ENCODE peak calls at places on chromosomes 6 and 20, in ten cellular contexts. One of them, this sample, is unnamed.

GRCh38 chr20:57379263-57379647 is 11.9 kb upstream of the RBM38 start:
- DNase-seq in glutamatergic neuron: no peak
- DNase-seq in GM04504: no peak
- DNase-seq in activated CD8-positive, alpha-beta memory T cell treated with anti-CD3 and anti-CD28 coated beads for 48 hours: no peak
- DNase-seq in Right ventricle myocardium superior: no peak
- DNase-seq in NCI-H1436: no peak
- DNase-seq in omental fat pad: no peak
- DNase-seq in nucleus accumbens: no peak
- DNase-seq in naive B cell: no peak
- DNase-seq in CD8-positive, alpha-beta memory T cell: no peak
- DNase-seq in this sample: no peak

GRCh38 chr6:161356167-161356844 is 82.4 kb upstream of the AGPAT4 start:
- DNase-seq in NCI-H1436: no peak
- DNase-seq in naive B cell: no peak
- DNase-seq in GM04504: no peak
- DNase-seq in omental fat pad: no peak
- DNase-seq in nucleus accumbens: no peak
- DNase-seq in activated CD8-positive, alpha-beta memory T cell treated with anti-CD3 and anti-CD28 coated beads for 48 hours: no peak
- DNase-seq in glutamatergic neuron: no peak
- DNase-seq in Right ventricle myocardium superior: no peak
- DNase-seq in CD8-positive, alpha-beta memory T cell: no peak
- DNase-seq in this sample: no peak

GRCh38 chr6:44530910-44531234 is 143.4 kb downstream of the CDC5L start:
- DNase-seq in CD8-positive, alpha-beta memory T cell: no peak
- DNase-seq in naive B cell: no peak
- DNase-seq in nucleus accumbens: no peak
- DNase-seq in GM04504: no peak
- DNase-seq in activated CD8-positive, alpha-beta memory T cell treated with anti-CD3 and anti-CD28 coated beads for 48 hours: no peak
- DNase-seq in Right ventricle myocardium superior: no peak
- DNase-seq in omental fat pad: no peak
- DNase-seq in NCI-H1436: no peak
- DNase-seq in glutamatergic neuron: no peak
- DNase-seq in this sample: no peak

GRCh38 chr6:132505158-132505557 is 7.8 kb downstream of the STX7 start:
- DNase-seq in GM04504: no peak
- DNase-seq in omental fat pad: no peak
- DNase-seq in activated CD8-positive, alpha-beta memory T cell treated with anti-CD3 and anti-CD28 coated beads for 48 hours: no peak
- DNase-seq in Right ventricle myocardium superior: no peak
- DNase-seq in naive B cell: no peak
- DNase-seq in NCI-H1436: no peak
- DNase-seq in CD8-positive, alpha-beta memory T cell: no peak
- DNase-seq in nucleus accumbens: no peak
- DNase-seq in glutamatergic neuron: no peak
- DNase-seq in this sample: no peak

GRCh38 chr6:1262704-1263038 is 49.2 kb upstream of the FOXQ1 start:
- DNase-seq in nucleus accumbens: no peak
- DNase-seq in naive B cell: no peak
- DNase-seq in glutamatergic neuron: no peak
- DNase-seq in GM04504: no peak
- DNase-seq in Right ventricle myocardium superior: no peak
- DNase-seq in NCI-H1436: no peak
- DNase-seq in CD8-positive, alpha-beta memory T cell: no peak
- DNase-seq in omental fat pad: no peak
- DNase-seq in activated CD8-positive, alpha-beta memory T cell treated with anti-CD3 and anti-CD28 coated beads for 48 hours: no peak
- DNase-seq in this sample: no peak

GRCh38 chr6:134323698-134324097 is 5.8 kb upstream of the SGK1 start:
- DNase-seq in GM04504: no peak
- DNase-seq in CD8-positive, alpha-beta memory T cell: no peak
- DNase-seq in glutamatergic neuron: no peak
- DNase-seq in Right ventricle myocardium superior: no peak
- DNase-seq in nucleus accumbens: no peak
- DNase-seq in naive B cell: no peak
- DNase-seq in NCI-H1436: no peak
- DNase-seq in omental fat pad: no peak
- DNase-seq in activated CD8-positive, alpha-beta memory T cell treated with anti-CD3 and anti-CD28 coated beads for 48 hours: no peak
- DNase-seq in this sample: no peak

GRCh38 chr20:23242556-23243180 is 107.9 kb upstream of the NXT1 start:
- DNase-seq in naive B cell: no peak
- DNase-seq in NCI-H1436: no peak
- DNase-seq in CD8-positive, alpha-beta memory T cell: no peak
- DNase-seq in glutamatergic neuron: no peak
- DNase-seq in activated CD8-positive, alpha-beta memory T cell treated with anti-CD3 and anti-CD28 coated beads for 48 hours: no peak
- DNase-seq in omental fat pad: no peak
- DNase-seq in Right ventricle myocardium superior: no peak
- DNase-seq in nucleus accumbens: no peak
- DNase-seq in GM04504: no peak
- DNase-seq in this sample: no peak

GRCh38 chr20:38143238-38143645 is 21.8 kb downstream of the TGM2 start:
- DNase-seq in NCI-H1436: no peak
- DNase-seq in Right ventricle myocardium superior: no peak
- DNase-seq in omental fat pad: no peak
- DNase-seq in activated CD8-positive, alpha-beta memory T cell treated with anti-CD3 and anti-CD28 coated beads for 48 hours: no peak
- DNase-seq in nucleus accumbens: no peak
- DNase-seq in GM04504: no peak
- DNase-seq in glutamatergic neuron: no peak
- DNase-seq in CD8-positive, alpha-beta memory T cell: no peak
- DNase-seq in naive B cell: no peak
- DNase-seq in this sample: peak; percentile 24

GRCh38 chr6:108988291-108988690 is 106.4 kb downstream of the SESN1 start:
- DNase-seq in naive B cell: no peak
- DNase-seq in GM04504: no peak
- DNase-seq in Right ventricle myocardium superior: no peak
- DNase-seq in omental fat pad: no peak
- DNase-seq in nucleus accumbens: no peak
- DNase-seq in activated CD8-positive, alpha-beta memory T cell treated with anti-CD3 and anti-CD28 coated beads for 48 hours: no peak
- DNase-seq in NCI-H1436: no peak
- DNase-seq in glutamatergic neuron: no peak
- DNase-seq in CD8-positive, alpha-beta memory T cell: no peak
- DNase-seq in this sample: no peak

GRCh38 chr6:75409928-75410327 is 83.7 kb downstream of the FILIP1 start:
- DNase-seq in naive B cell: no peak
- DNase-seq in Right ventricle myocardium superior: no peak
- DNase-seq in GM04504: no peak
- DNase-seq in CD8-positive, alpha-beta memory T cell: no peak
- DNase-seq in glutamatergic neuron: no peak
- DNase-seq in nucleus accumbens: no peak
- DNase-seq in activated CD8-positive, alpha-beta memory T cell treated with anti-CD3 and anti-CD28 coated beads for 48 hours: no peak
- DNase-seq in NCI-H1436: no peak
- DNase-seq in omental fat pad: no peak
- DNase-seq in this sample: no peak

GRCh38 chr6:111793711-111794111 is 79.5 kb downstream of the FYN start:
- DNase-seq in CD8-positive, alpha-beta memory T cell: peak; percentile 53
- DNase-seq in omental fat pad: no peak
- DNase-seq in nucleus accumbens: no peak
- DNase-seq in Right ventricle myocardium superior: no peak
- DNase-seq in NCI-H1436: no peak
- DNase-seq in activated CD8-positive, alpha-beta memory T cell treated with anti-CD3 and anti-CD28 coated beads for 48 hours: no peak
- DNase-seq in GM04504: no peak
- DNase-seq in glutamatergic neuron: no peak
- DNase-seq in naive B cell: no peak
- DNase-seq in this sample: no peak

GRCh38 chr6:33508935-33509926 is 54.9 kb downstream of the ZBTB9 start:
- DNase-seq in glutamatergic neuron: no peak
- DNase-seq in CD8-positive, alpha-beta memory T cell: no peak
- DNase-seq in NCI-H1436: no peak
- DNase-seq in Right ventricle myocardium superior: no peak
- DNase-seq in omental fat pad: no peak
- DNase-seq in activated CD8-positive, alpha-beta memory T cell treated with anti-CD3 and anti-CD28 coated beads for 48 hours: no peak
- DNase-seq in nucleus accumbens: no peak
- DNase-seq in GM04504: no peak
- DNase-seq in naive B cell: no peak
- DNase-seq in this sample: no peak

GRCh38 chr6:42693725-42694323 is 28.6 kb downstream of the PRPH2 start:
- DNase-seq in CD8-positive, alpha-beta memory T cell: no peak
- DNase-seq in activated CD8-positive, alpha-beta memory T cell treated with anti-CD3 and anti-CD28 coated beads for 48 hours: no peak
- DNase-seq in Right ventricle myocardium superior: no peak
- DNase-seq in glutamatergic neuron: no peak
- DNase-seq in naive B cell: no peak
- DNase-seq in GM04504: no peak
- DNase-seq in nucleus accumbens: no peak
- DNase-seq in NCI-H1436: no peak
- DNase-seq in omental fat pad: no peak
- DNase-seq in this sample: no peak

GRCh38 chr6:106973841-106974336 is 640 bp downstream of the CD24 start:
- DNase-seq in activated CD8-positive, alpha-beta memory T cell treated with anti-CD3 and anti-CD28 coated beads for 48 hours: no peak
- DNase-seq in CD8-positive, alpha-beta memory T cell: no peak
- DNase-seq in nucleus accumbens: no peak
- DNase-seq in NCI-H1436: peak; percentile 56
- DNase-seq in Right ventricle myocardium superior: no peak
- DNase-seq in omental fat pad: no peak
- DNase-seq in glutamatergic neuron: no peak
- DNase-seq in naive B cell: peak; percentile 36
- DNase-seq in GM04504: no peak
- DNase-seq in this sample: no peak

GRCh38 chr6:140671926-140672325 is 1297.5 kb upstream of the CITED2 start:
- DNase-seq in nucleus accumbens: no peak
- DNase-seq in activated CD8-positive, alpha-beta memory T cell treated with anti-CD3 and anti-CD28 coated beads for 48 hours: no peak
- DNase-seq in NCI-H1436: no peak
- DNase-seq in glutamatergic neuron: no peak
- DNase-seq in naive B cell: no peak
- DNase-seq in GM04504: no peak
- DNase-seq in CD8-positive, alpha-beta memory T cell: no peak
- DNase-seq in omental fat pad: no peak
- DNase-seq in Right ventricle myocardium superior: no peak
- DNase-seq in this sample: no peak

GRCh38 chr6:28542440-28543293 is 17.0 kb downstream of the GPX5 start:
- DNase-seq in omental fat pad: no peak
- DNase-seq in GM04504: peak; percentile 30
- DNase-seq in nucleus accumbens: no peak
- DNase-seq in Right ventricle myocardium superior: no peak
- DNase-seq in glutamatergic neuron: peak; percentile 69
- DNase-seq in activated CD8-positive, alpha-beta memory T cell treated with anti-CD3 and anti-CD28 coated beads for 48 hours: peak; percentile 58
- DNase-seq in NCI-H1436: peak; percentile 85
- DNase-seq in naive B cell: peak; percentile 1
- DNase-seq in CD8-positive, alpha-beta memory T cell: no peak
- DNase-seq in this sample: no peak

GRCh38 chr6:138818496-138819194 is 22.8 kb downstream of the ECT2L start:
- DNase-seq in NCI-H1436: no peak
- DNase-seq in nucleus accumbens: no peak
- DNase-seq in Right ventricle myocardium superior: no peak
- DNase-seq in CD8-positive, alpha-beta memory T cell: no peak
- DNase-seq in glutamatergic neuron: no peak
- DNase-seq in activated CD8-positive, alpha-beta memory T cell treated with anti-CD3 and anti-CD28 coated beads for 48 hours: no peak
- DNase-seq in naive B cell: peak; percentile 36
- DNase-seq in GM04504: no peak
- DNase-seq in omental fat pad: no peak
- DNase-seq in this sample: no peak

GRCh38 chr6:167441653-167442644 is 117.1 kb downstream of the TTLL2 start:
- DNase-seq in omental fat pad: no peak
- DNase-seq in Right ventricle myocardium superior: no peak
- DNase-seq in nucleus accumbens: no peak
- DNase-seq in activated CD8-positive, alpha-beta memory T cell treated with anti-CD3 and anti-CD28 coated beads for 48 hours: no peak
- DNase-seq in glutamatergic neuron: no peak
- DNase-seq in naive B cell: no peak
- DNase-seq in GM04504: no peak
- DNase-seq in CD8-positive, alpha-beta memory T cell: no peak
- DNase-seq in NCI-H1436: no peak
- DNase-seq in this sample: no peak

GRCh38 chr6:45965787-45966186 is 49.9 kb downstream of the CLIC5 start:
- DNase-seq in NCI-H1436: no peak
- DNase-seq in CD8-positive, alpha-beta memory T cell: no peak
- DNase-seq in activated CD8-positive, alpha-beta memory T cell treated with anti-CD3 and anti-CD28 coated beads for 48 hours: no peak
- DNase-seq in glutamatergic neuron: no peak
- DNase-seq in omental fat pad: no peak
- DNase-seq in Right ventricle myocardium superior: no peak
- DNase-seq in GM04504: no peak
- DNase-seq in nucleus accumbens: no peak
- DNase-seq in naive B cell: no peak
- DNase-seq in this sample: no peak

GRCh38 chr6:24981385-24981758 is 45.6 kb upstream of the RIPOR2 start:
- DNase-seq in activated CD8-positive, alpha-beta memory T cell treated with anti-CD3 and anti-CD28 coated beads for 48 hours: no peak
- DNase-seq in Right ventricle myocardium superior: no peak
- DNase-seq in CD8-positive, alpha-beta memory T cell: no peak
- DNase-seq in GM04504: no peak
- DNase-seq in naive B cell: no peak
- DNase-seq in glutamatergic neuron: peak; percentile 38
- DNase-seq in NCI-H1436: no peak
- DNase-seq in omental fat pad: no peak
- DNase-seq in nucleus accumbens: no peak
- DNase-seq in this sample: no peak

GRCh38 chr6:118086189-118086588 is 179.1 kb downstream of the SLC35F1 start:
- DNase-seq in Right ventricle myocardium superior: no peak
- DNase-seq in activated CD8-positive, alpha-beta memory T cell treated with anti-CD3 and anti-CD28 coated beads for 48 hours: no peak
- DNase-seq in omental fat pad: no peak
- DNase-seq in glutamatergic neuron: no peak
- DNase-seq in nucleus accumbens: no peak
- DNase-seq in GM04504: no peak
- DNase-seq in naive B cell: no peak
- DNase-seq in NCI-H1436: no peak
- DNase-seq in CD8-positive, alpha-beta memory T cell: no peak
- DNase-seq in this sample: no peak

GRCh38 chr20:7196481-7196880 is 429.0 kb downstream of the BMP2 start:
- DNase-seq in GM04504: no peak
- DNase-seq in Right ventricle myocardium superior: no peak
- DNase-seq in CD8-positive, alpha-beta memory T cell: no peak
- DNase-seq in NCI-H1436: no peak
- DNase-seq in omental fat pad: no peak
- DNase-seq in nucleus accumbens: no peak
- DNase-seq in naive B cell: no peak
- DNase-seq in activated CD8-positive, alpha-beta memory T cell treated with anti-CD3 and anti-CD28 coated beads for 48 hours: no peak
- DNase-seq in glutamatergic neuron: no peak
- DNase-seq in this sample: no peak

GRCh38 chr20:60630609-60631008 is 621.5 kb upstream of the CDH4 start:
- DNase-seq in glutamatergic neuron: no peak
- DNase-seq in omental fat pad: no peak
- DNase-seq in Right ventricle myocardium superior: no peak
- DNase-seq in CD8-positive, alpha-beta memory T cell: no peak
- DNase-seq in naive B cell: no peak
- DNase-seq in activated CD8-positive, alpha-beta memory T cell treated with anti-CD3 and anti-CD28 coated beads for 48 hours: no peak
- DNase-seq in NCI-H1436: peak; percentile 93
- DNase-seq in GM04504: no peak
- DNase-seq in nucleus accumbens: no peak
- DNase-seq in this sample: no peak

GRCh38 chr6:29702519-29703103 is 20.6 kb upstream of the HLA-F start:
- DNase-seq in CD8-positive, alpha-beta memory T cell: peak; percentile 75
- DNase-seq in activated CD8-positive, alpha-beta memory T cell treated with anti-CD3 and anti-CD28 coated beads for 48 hours: peak; percentile 83
- DNase-seq in NCI-H1436: peak; percentile 7
- DNase-seq in GM04504: no peak
- DNase-seq in nucleus accumbens: peak; percentile 48
- DNase-seq in Right ventricle myocardium superior: peak; percentile 75
- DNase-seq in omental fat pad: no peak
- DNase-seq in naive B cell: no peak
- DNase-seq in glutamatergic neuron: peak; percentile 77
- DNase-seq in this sample: peak; percentile 54

This sample was measured in heart left ventricle.